ENCODE peak calls at places on chromosome X, in nine cellular contexts. One of them, this sample, is unnamed.
A peak's percentile ranks its signal among the peaks of the same experiment; 100 is the strongest.

GRCh38 chrX:75276666-75277065 is 2.8 kb downstream of the UPRT start:
- DNase-seq in COR-L47: no peak
- DNase-seq in heart right ventricle: no peak
- DNase-seq in epithelial cell of proximal tubule: no peak
- DNase-seq in mammary epithelial cell: no peak
- DNase-seq in MCF 10A: no peak
- DNase-seq in activated T-helper 1 cell treated with anti-CD3 and anti-CD28 coated beads, Interleukin-2, amount 50 U/mL, for 16 hours: no peak
- DNase-seq in cardiac muscle cell: no peak
- DNase-seq in SW 1271: no peak
- DNase-seq in this sample: no peak

GRCh38 chrX:76796311-76796710 is 368.8 kb downstream of the MAGEE1 start:
- DNase-seq in COR-L47: no peak
- DNase-seq in MCF 10A: peak; percentile 49
- DNase-seq in SW 1271: no peak
- DNase-seq in epithelial cell of proximal tubule: no peak
- DNase-seq in cardiac muscle cell: no peak
- DNase-seq in heart right ventricle: no peak
- DNase-seq in mammary epithelial cell: peak; percentile 4
- DNase-seq in activated T-helper 1 cell treated with anti-CD3 and anti-CD28 coated beads, Interleukin-2, amount 50 U/mL, for 16 hours: no peak
- DNase-seq in this sample: no peak

GRCh38 chrX:109760922-109761250 is 27.8 kb upstream of the ACSL4 start:
- DNase-seq in SW 1271: no peak
- DNase-seq in epithelial cell of proximal tubule: no peak
- DNase-seq in heart right ventricle: no peak
- DNase-seq in MCF 10A: no peak
- DNase-seq in activated T-helper 1 cell treated with anti-CD3 and anti-CD28 coated beads, Interleukin-2, amount 50 U/mL, for 16 hours: no peak
- DNase-seq in cardiac muscle cell: peak; percentile 7
- DNase-seq in COR-L47: no peak
- DNase-seq in mammary epithelial cell: no peak
- DNase-seq in this sample: no peak

GRCh38 chrX:19625612-19626011 is 110.3 kb upstream of the MAP3K15 start:
- DNase-seq in activated T-helper 1 cell treated with anti-CD3 and anti-CD28 coated beads, Interleukin-2, amount 50 U/mL, for 16 hours: no peak
- DNase-seq in mammary epithelial cell: peak; percentile 76
- DNase-seq in COR-L47: no peak
- DNase-seq in MCF 10A: peak; percentile 52
- DNase-seq in heart right ventricle: no peak
- DNase-seq in epithelial cell of proximal tubule: no peak
- DNase-seq in SW 1271: peak; percentile 38
- DNase-seq in cardiac muscle cell: no peak
- DNase-seq in this sample: no peak

GRCh38 chrX:46279214-46279924 is 265.9 kb downstream of the ZNF674 start:
- DNase-seq in mammary epithelial cell: peak; percentile 14
- DNase-seq in MCF 10A: no peak
- DNase-seq in heart right ventricle: no peak
- DNase-seq in COR-L47: no peak
- DNase-seq in epithelial cell of proximal tubule: no peak
- DNase-seq in cardiac muscle cell: no peak
- DNase-seq in activated T-helper 1 cell treated with anti-CD3 and anti-CD28 coated beads, Interleukin-2, amount 50 U/mL, for 16 hours: no peak
- DNase-seq in SW 1271: no peak
- DNase-seq in this sample: no peak

GRCh38 chrX:24285082-24285481 is 28.8 kb downstream of the SUPT20HL2 start:
- DNase-seq in MCF 10A: peak; percentile 29
- DNase-seq in heart right ventricle: no peak
- DNase-seq in mammary epithelial cell: no peak
- DNase-seq in cardiac muscle cell: no peak
- DNase-seq in COR-L47: no peak
- DNase-seq in activated T-helper 1 cell treated with anti-CD3 and anti-CD28 coated beads, Interleukin-2, amount 50 U/mL, for 16 hours: no peak
- DNase-seq in epithelial cell of proximal tubule: no peak
- DNase-seq in SW 1271: no peak
- DNase-seq in this sample: no peak

GRCh38 chrX:47662144-47662657 is 3.2 kb upstream of the UXT start:
- DNase-seq in COR-L47: no peak
- DNase-seq in mammary epithelial cell: peak; percentile 76
- DNase-seq in SW 1271: peak; percentile 24
- DNase-seq in activated T-helper 1 cell treated with anti-CD3 and anti-CD28 coated beads, Interleukin-2, amount 50 U/mL, for 16 hours: no peak
- DNase-seq in MCF 10A: peak; percentile 77
- DNase-seq in epithelial cell of proximal tubule: peak; percentile 73
- DNase-seq in heart right ventricle: no peak
- DNase-seq in cardiac muscle cell: no peak
- DNase-seq in this sample: no peak

GRCh38 chrX:131264665-131265064 is 24.4 kb downstream of the IGSF1 start:
- DNase-seq in activated T-helper 1 cell treated with anti-CD3 and anti-CD28 coated beads, Interleukin-2, amount 50 U/mL, for 16 hours: no peak
- DNase-seq in MCF 10A: no peak
- DNase-seq in cardiac muscle cell: no peak
- DNase-seq in SW 1271: no peak
- DNase-seq in epithelial cell of proximal tubule: no peak
- DNase-seq in mammary epithelial cell: no peak
- DNase-seq in heart right ventricle: peak; percentile 11
- DNase-seq in COR-L47: no peak
- DNase-seq in this sample: no peak

GRCh38 chrX:24777660-24778059 is 83.9 kb downstream of the POLA1 start:
- DNase-seq in MCF 10A: no peak
- DNase-seq in SW 1271: no peak
- DNase-seq in mammary epithelial cell: no peak
- DNase-seq in cardiac muscle cell: no peak
- DNase-seq in heart right ventricle: no peak
- DNase-seq in COR-L47: no peak
- DNase-seq in activated T-helper 1 cell treated with anti-CD3 and anti-CD28 coated beads, Interleukin-2, amount 50 U/mL, for 16 hours: no peak
- DNase-seq in epithelial cell of proximal tubule: no peak
- DNase-seq in this sample: no peak